ENCODE peak calls at places on chromosome 5, in five cellular contexts. B is cardiac muscle cell; K is uterus; E is activated CD4-positive, alpha-beta T cell treated with anti-CD3 and anti-CD28 coated beads for 36 hours; L is effector memory CD4-positive, alpha-beta T cell. M is an unnamed sample.

GRCh38 chr5:112986224-112986623 is 9.6 kb downstream of the DCP2 start:
- DNase-seq in L (no peak), K (no peak), E (no peak), B (no peak), M (no peak)

GRCh38 chr5:154446183-154447073 is 631 bp downstream of the SAP30L start:
- DNase-seq in K (peak; percentile 56), E (peak; percentile 65), B (peak; percentile 92), L (peak; percentile 11), M (peak; percentile 67)

GRCh38 chr5:172569862-172570558 is 71.1 kb upstream of the NEURL1B start:
- DNase-seq in B (peak; percentile 96), E (no peak), L (no peak), K (no peak), M (no peak)

GRCh38 chr5:140344683-140345423 is 1.6 kb downstream of the HBEGF start:
- DNase-seq in K (no peak), E (peak; percentile 59), B (no peak), L (no peak), M (peak; percentile 13)

GRCh38 chr5:135332519-135333150 is 66.4 kb downstream of the MACROH2A1 start:
- DNase-seq in B (peak; percentile 54), L (no peak), E (no peak), K (no peak), M (peak; percentile 70)

GRCh38 chr5:160311491-160312138 is 749 bp downstream of the CCNJL start:
- DNase-seq in E (peak; percentile 6), K (peak; percentile 18), B (peak; percentile 53), L (no peak), M (no peak)

GRCh38 chr5:159359408-159359807 is 29.1 kb upstream of the IL12B start:
- DNase-seq in E (no peak), K (no peak), L (no peak), B (no peak), M (peak; percentile 2)

GRCh38 chr5:83035373-83036170 is 41.6 kb downstream of the TMEM167A start:
- DNase-seq in L (no peak), K (no peak), B (peak; percentile 65), E (no peak), M (no peak)

GRCh38 chr5:136082390-136083193 is 50.1 kb upstream of the SMAD5 start:
- DNase-seq in E (peak; percentile 76), L (peak; percentile 35), K (peak; percentile 85), B (peak; percentile 87), M (peak; percentile 86)

GRCh38 chr5:151151263-151151660 is 6.3 kb downstream of the ANXA6 start:
- DNase-seq in L (no peak), K (no peak), E (peak; percentile 42), B (no peak), M (no peak)

GRCh38 chr5:35166043-35166442 is 64.2 kb downstream of the PRLR start:
- DNase-seq in K (no peak), L (no peak), B (no peak), E (no peak), M (peak; percentile 21)

GRCh38 chr5:158769702-158770101 is 330.0 kb downstream of the EBF1 start:
- DNase-seq in K (no peak), E (no peak), B (no peak), L (no peak), M (no peak)

GRCh38 chr5:149039501-149039900 is 23.4 kb downstream of the SH3TC2 start:
- DNase-seq in E (no peak), L (no peak), K (no peak), B (no peak), M (no peak)

GRCh38 chr5:177357459-177358332 is at the start of gene RGS14:
- DNase-seq in E (peak; percentile 74), K (no peak), L (peak; percentile 55), B (no peak), M (no peak)

GRCh38 chr5:176775409-176775808 is 35.0 kb upstream of the UNC5A start:
- DNase-seq in B (no peak), L (no peak), E (no peak), K (no peak), M (no peak)

GRCh38 chr5:6899215-6899614 is 186.0 kb downstream of the TENT4A start:
- DNase-seq in B (no peak), E (no peak), L (no peak), K (no peak), M (no peak)

GRCh38 chr5:174612686-174613085 is 111.7 kb upstream of the MSX2 start:
- DNase-seq in E (no peak), K (no peak), B (no peak), L (no peak), M (peak; percentile 80)

GRCh38 chr5:175494271-175495183 is 16.2 kb downstream of the SFXN1 start:
- DNase-seq in B (no peak), K (no peak), E (peak; percentile 46), L (no peak), M (no peak)

GRCh38 chr5:176711883-176712282 is 64.6 kb downstream of the TSPAN17 start:
- DNase-seq in B (no peak), E (no peak), L (no peak), K (no peak), M (no peak)

GRCh38 chr5:168226012-168226411 is 65.4 kb upstream of the WWC1 start:
- DNase-seq in E (no peak), B (no peak), L (no peak), K (no peak), M (no peak)

GRCh38 chr5:83645936-83646335 is 74.7 kb downstream of the HAPLN1 start:
- DNase-seq in B (no peak), L (no peak), K (no peak), E (no peak), M (no peak)

GRCh38 chr5:59065551-59065950 is 482.7 kb downstream of the RAB3C start:
- DNase-seq in B (no peak), L (no peak), K (no peak), E (no peak), M (no peak)

GRCh38 chr5:171629221-171630005 is 156.2 kb upstream of the SMIM23 start:
- DNase-seq in E (peak; percentile 19), B (no peak), K (no peak), L (no peak), M (no peak)

GRCh38 chr5:137320056-137321045 is 178.8 kb downstream of the SPOCK1 start:
- DNase-seq in K (peak; percentile 19), L (no peak), B (peak; percentile 66), E (peak; percentile 26), M (peak; percentile 40)

GRCh38 chr5:112957970-112958773 is 18.4 kb upstream of the DCP2 start:
- DNase-seq in K (peak; percentile 63), E (peak; percentile 60), B (no peak), L (no peak), M (no peak)

GRCh38 chr5:8458038-8458383 is 589.1 kb downstream of the MTRR start:
- DNase-seq in E (peak; percentile 16), B (peak; percentile 28), L (no peak), K (no peak), M (no peak)

GRCh38 chr5:96821260-96821916 is 13.6 kb upstream of the ERAP1 start:
- DNase-seq in L (no peak), B (no peak), K (no peak), E (no peak), M (no peak)

GRCh38 chr5:25544652-25545249 is 900.0 kb upstream of the CDH10 start:
- DNase-seq in L (no peak), E (peak; percentile 13), K (no peak), B (peak; percentile 64), M (peak; percentile 72)

GRCh38 chr5:134041570-134042411 is 37.0 kb upstream of the VDAC1 start:
- DNase-seq in B (no peak), E (no peak), K (no peak), L (no peak), M (no peak)

GRCh38 chr5:34959323-34959722 is 30.0 kb downstream of the DNAJC21 start:
- DNase-seq in K (no peak), B (no peak), E (peak; percentile 26), L (no peak), M (no peak)

GRCh38 chr5:123125172-123125508 is 36.1 kb downstream of the PRDM6 start:
- DNase-seq in L (no peak), E (no peak), B (no peak), K (no peak), M (no peak)

GRCh38 chr5:168946363-168946762 is 354.6 kb downstream of the SLIT3 start:
- DNase-seq in K (no peak), B (peak; percentile 69), E (peak; percentile 45), L (no peak), M (no peak)

GRCh38 chr5:103424453-103425205 is 138.0 kb downstream of the NUDT12 start:
- DNase-seq in B (no peak), E (no peak), L (no peak), K (no peak), M (peak; percentile 60)

GRCh38 chr5:14771195-14771594 is 100.4 kb downstream of the ANKH start:
- DNase-seq in K (no peak), E (no peak), L (no peak), B (no peak), M (peak; percentile 45)

GRCh38 chr5:149283611-149284480 is 12.2 kb downstream of the AFAP1L1 start:
- DNase-seq in K (no peak), B (peak; percentile 19), L (no peak), E (no peak), M (peak; percentile 33)

GRCh38 chr5:37071901-37072581 is 177.1 kb downstream of the CPLANE1 start:
- DNase-seq in E (no peak), K (no peak), B (no peak), L (no peak), M (no peak)

GRCh38 chr5:79448336-79448735 is 65.6 kb downstream of the HOMER1 start:
- DNase-seq in K (no peak), E (no peak), L (no peak), B (no peak), M (no peak)

GRCh38 chr5:81752644-81752963 is 1.7 kb upstream of the SSBP2 start:
- DNase-seq in K (no peak), L (no peak), B (no peak), E (no peak), M (no peak)

M was measured in trophoblast cell.